ENCODE peak calls at places on chromosomes 1 and 21, in eight cellular contexts. One of them, this sample, is unnamed.

GRCh38 chr21:14550200-14550599 is 4.1 kb upstream of the SAMSN1 start:
- DNase-seq in PC-3: no peak
- DNase-seq in adrenal gland: no peak
- DNase-seq in colonic mucosa: no peak
- DNase-seq in fibroblast of lung: no peak
- DNase-seq in cardiac muscle cell: no peak
- DNase-seq in kidney: no peak
- DNase-seq in DND-41: peak
- DNase-seq in this sample: no peak

GRCh38 chr1:56200446-56200845 is 378.9 kb downstream of the PLPP3 start:
- DNase-seq in PC-3: peak
- DNase-seq in adrenal gland: no peak
- DNase-seq in colonic mucosa: no peak
- DNase-seq in fibroblast of lung: no peak
- DNase-seq in cardiac muscle cell: no peak
- DNase-seq in kidney: no peak
- DNase-seq in DND-41: no peak
- DNase-seq in this sample: no peak

GRCh38 chr1:201941420-201942128 is 4.8 kb downstream of the LMOD1 start:
- DNase-seq in PC-3: no peak
- DNase-seq in adrenal gland: no peak
- DNase-seq in colonic mucosa: no peak
- DNase-seq in fibroblast of lung: no peak
- DNase-seq in cardiac muscle cell: no peak
- DNase-seq in kidney: peak
- DNase-seq in DND-41: no peak
- DNase-seq in this sample: no peak

GRCh38 chr1:61133048-61134019 is 51.0 kb downstream of the NFIA start:
- DNase-seq in PC-3: peak
- DNase-seq in adrenal gland: no peak
- DNase-seq in colonic mucosa: no peak
- DNase-seq in fibroblast of lung: no peak
- DNase-seq in cardiac muscle cell: no peak
- DNase-seq in kidney: no peak
- DNase-seq in DND-41: no peak
- DNase-seq in this sample: no peak

GRCh38 chr1:18480315-18481189 is at the start of gene KLHDC7A:
- DNase-seq in PC-3: peak
- DNase-seq in adrenal gland: no peak
- DNase-seq in colonic mucosa: peak
- DNase-seq in fibroblast of lung: no peak
- DNase-seq in cardiac muscle cell: no peak
- DNase-seq in kidney: peak
- DNase-seq in DND-41: no peak
- DNase-seq in this sample: peak

GRCh38 chr1:207579436-207579799 is 65.5 kb upstream of the CR1L start:
- DNase-seq in PC-3: peak
- DNase-seq in adrenal gland: peak
- DNase-seq in colonic mucosa: peak
- DNase-seq in fibroblast of lung: peak
- DNase-seq in cardiac muscle cell: peak
- DNase-seq in kidney: no peak
- DNase-seq in DND-41: peak
- DNase-seq in this sample: peak

GRCh38 chr1:10694633-10695627 is 101.5 kb downstream of the CASZ1 start:
- DNase-seq in PC-3: peak
- DNase-seq in adrenal gland: peak
- DNase-seq in colonic mucosa: peak
- DNase-seq in fibroblast of lung: peak
- DNase-seq in cardiac muscle cell: peak
- DNase-seq in kidney: peak
- DNase-seq in DND-41: peak
- DNase-seq in this sample: peak

GRCh38 chr1:156582388-156583022 is 3.0 kb downstream of the TTC24 start:
- DNase-seq in PC-3: no peak
- DNase-seq in adrenal gland: no peak
- DNase-seq in colonic mucosa: no peak
- DNase-seq in fibroblast of lung: no peak
- DNase-seq in cardiac muscle cell: no peak
- DNase-seq in kidney: no peak
- DNase-seq in DND-41: peak
- DNase-seq in this sample: no peak

GRCh38 chr21:44527983-44528633 is 11.9 kb downstream of the KRTAP10-1 start:
- DNase-seq in PC-3: no peak
- DNase-seq in adrenal gland: no peak
- DNase-seq in colonic mucosa: no peak
- DNase-seq in fibroblast of lung: no peak
- DNase-seq in cardiac muscle cell: no peak
- DNase-seq in kidney: peak
- DNase-seq in DND-41: no peak
- DNase-seq in this sample: no peak

GRCh38 chr1:206898089-206898908 is 1.1 kb downstream of the IL24 start:
- DNase-seq in PC-3: peak
- DNase-seq in adrenal gland: no peak
- DNase-seq in colonic mucosa: no peak
- DNase-seq in fibroblast of lung: peak
- DNase-seq in cardiac muscle cell: peak
- DNase-seq in kidney: no peak
- DNase-seq in DND-41: no peak
- DNase-seq in this sample: no peak

GRCh38 chr1:91080650-91081049 is 58.8 kb upstream of the ZNF644 start:
- DNase-seq in PC-3: peak
- DNase-seq in adrenal gland: no peak
- DNase-seq in colonic mucosa: no peak
- DNase-seq in fibroblast of lung: no peak
- DNase-seq in cardiac muscle cell: no peak
- DNase-seq in kidney: no peak
- DNase-seq in DND-41: no peak
- DNase-seq in this sample: no peak

GRCh38 chr1:11888206-11888876 is 29.6 kb upstream of the NPPB start:
- DNase-seq in PC-3: no peak
- DNase-seq in adrenal gland: no peak
- DNase-seq in colonic mucosa: no peak
- DNase-seq in fibroblast of lung: no peak
- DNase-seq in cardiac muscle cell: no peak
- DNase-seq in kidney: no peak
- DNase-seq in DND-41: no peak
- DNase-seq in this sample: no peak

GRCh38 chr1:228037401-228038386 is 30.9 kb downstream of the WNT3A start:
- DNase-seq in PC-3: no peak
- DNase-seq in adrenal gland: no peak
- DNase-seq in colonic mucosa: no peak
- DNase-seq in fibroblast of lung: no peak
- DNase-seq in cardiac muscle cell: peak
- DNase-seq in kidney: peak
- DNase-seq in DND-41: no peak
- DNase-seq in this sample: peak

GRCh38 chr1:210239295-210240155 is 6.9 kb downstream of the SERTAD4 start:
- DNase-seq in PC-3: peak
- DNase-seq in adrenal gland: no peak
- DNase-seq in colonic mucosa: no peak
- DNase-seq in fibroblast of lung: peak
- DNase-seq in cardiac muscle cell: peak
- DNase-seq in kidney: no peak
- DNase-seq in DND-41: no peak
- DNase-seq in this sample: peak

GRCh38 chr1:201171063-201172036 is 17.1 kb upstream of the TMEM9 start:
- DNase-seq in PC-3: peak
- DNase-seq in adrenal gland: peak
- DNase-seq in colonic mucosa: peak
- DNase-seq in fibroblast of lung: peak
- DNase-seq in cardiac muscle cell: peak
- DNase-seq in kidney: no peak
- DNase-seq in DND-41: no peak
- DNase-seq in this sample: peak

GRCh38 chr21:44989538-44989888 is 49.7 kb downstream of the SLX9 start:
- DNase-seq in PC-3: no peak
- DNase-seq in adrenal gland: peak
- DNase-seq in colonic mucosa: no peak
- DNase-seq in fibroblast of lung: peak
- DNase-seq in cardiac muscle cell: peak
- DNase-seq in kidney: peak
- DNase-seq in DND-41: peak
- DNase-seq in this sample: no peak

GRCh38 chr21:33201945-33202344 is 27.8 kb upstream of the IFNAR2 start:
- DNase-seq in PC-3: no peak
- DNase-seq in adrenal gland: no peak
- DNase-seq in colonic mucosa: peak
- DNase-seq in fibroblast of lung: no peak
- DNase-seq in cardiac muscle cell: no peak
- DNase-seq in kidney: no peak
- DNase-seq in DND-41: no peak
- DNase-seq in this sample: no peak

GRCh38 chr21:33206771-33207290 is 22.9 kb upstream of the IFNAR2 start:
- DNase-seq in PC-3: no peak
- DNase-seq in adrenal gland: peak
- DNase-seq in colonic mucosa: no peak
- DNase-seq in fibroblast of lung: no peak
- DNase-seq in cardiac muscle cell: no peak
- DNase-seq in kidney: no peak
- DNase-seq in DND-41: no peak
- DNase-seq in this sample: no peak

GRCh38 chr21:33202464-33203363 is 27.0 kb upstream of the IFNAR2 start:
- DNase-seq in PC-3: no peak
- DNase-seq in adrenal gland: no peak
- DNase-seq in colonic mucosa: no peak
- DNase-seq in fibroblast of lung: no peak
- DNase-seq in cardiac muscle cell: no peak
- DNase-seq in kidney: no peak
- DNase-seq in DND-41: no peak
- DNase-seq in this sample: no peak

GRCh38 chr21:33205476-33205875 is 24.3 kb upstream of the IFNAR2 start:
- DNase-seq in PC-3: no peak
- DNase-seq in adrenal gland: no peak
- DNase-seq in colonic mucosa: no peak
- DNase-seq in fibroblast of lung: no peak
- DNase-seq in cardiac muscle cell: no peak
- DNase-seq in kidney: no peak
- DNase-seq in DND-41: peak
- DNase-seq in this sample: peak

GRCh38 chr21:33203371-33203724 is 26.4 kb upstream of the IFNAR2 start:
- DNase-seq in PC-3: no peak
- DNase-seq in adrenal gland: no peak
- DNase-seq in colonic mucosa: no peak
- DNase-seq in fibroblast of lung: no peak
- DNase-seq in cardiac muscle cell: no peak
- DNase-seq in kidney: no peak
- DNase-seq in DND-41: no peak
- DNase-seq in this sample: no peak
- H3K27ac ChIP-seq in PC-3: peak
- H3K27ac ChIP-seq in adrenal gland: no peak
- H3K27ac ChIP-seq in colonic mucosa: peak
- H3K27ac ChIP-seq in fibroblast of lung: no peak
- H3K27ac ChIP-seq in cardiac muscle cell: no peak
- H3K27ac ChIP-seq in kidney: peak
- H3K27ac ChIP-seq in DND-41: no peak
- H3K27ac ChIP-seq in this sample: peak

GRCh38 chr1:23601104-23601967 is 42.0 kb upstream of the ID3 start:
- DNase-seq in PC-3: no peak
- DNase-seq in adrenal gland: no peak
- DNase-seq in colonic mucosa: no peak
- DNase-seq in fibroblast of lung: no peak
- DNase-seq in cardiac muscle cell: no peak
- DNase-seq in kidney: no peak
- DNase-seq in DND-41: peak
- DNase-seq in this sample: no peak
- H3K4me3 ChIP-seq in PC-3: no peak
- H3K4me3 ChIP-seq in adrenal gland: no peak
- H3K4me3 ChIP-seq in colonic mucosa: no peak
- H3K4me3 ChIP-seq in fibroblast of lung: no peak
- H3K4me3 ChIP-seq in cardiac muscle cell: no peak
- H3K4me3 ChIP-seq in kidney: no peak
- H3K4me3 ChIP-seq in DND-41: no peak
- H3K4me3 ChIP-seq in this sample: no peak

GRCh38 chr21:35050348-35051286 is 1.5 kb upstream of the RUNX1 start:
- DNase-seq in PC-3: peak
- DNase-seq in adrenal gland: no peak
- DNase-seq in colonic mucosa: no peak
- DNase-seq in fibroblast of lung: no peak
- DNase-seq in cardiac muscle cell: no peak
- DNase-seq in kidney: no peak
- DNase-seq in DND-41: no peak
- DNase-seq in this sample: no peak

GRCh38 chr21:35048706-35049617 is at the start of gene RUNX1:
- DNase-seq in PC-3: peak
- DNase-seq in adrenal gland: peak
- DNase-seq in colonic mucosa: peak
- DNase-seq in fibroblast of lung: peak
- DNase-seq in cardiac muscle cell: peak
- DNase-seq in kidney: no peak
- DNase-seq in DND-41: peak
- DNase-seq in this sample: peak

GRCh38 chr21:35053356-35054096 is 4.4 kb upstream of the RUNX1 start:
- DNase-seq in PC-3: no peak
- DNase-seq in adrenal gland: no peak
- DNase-seq in colonic mucosa: no peak
- DNase-seq in fibroblast of lung: no peak
- DNase-seq in cardiac muscle cell: no peak
- DNase-seq in kidney: no peak
- DNase-seq in DND-41: no peak
- DNase-seq in this sample: no peak

GRCh38 chr21:35052786-35053185 is 3.7 kb upstream of the RUNX1 start:
- DNase-seq in PC-3: no peak
- DNase-seq in adrenal gland: no peak
- DNase-seq in colonic mucosa: no peak
- DNase-seq in fibroblast of lung: no peak
- DNase-seq in cardiac muscle cell: no peak
- DNase-seq in kidney: no peak
- DNase-seq in DND-41: no peak
- DNase-seq in this sample: no peak

GRCh38 chr21:35051287-35051818 is 2.3 kb upstream of the RUNX1 start:
- DNase-seq in PC-3: peak
- DNase-seq in adrenal gland: peak
- DNase-seq in colonic mucosa: peak
- DNase-seq in fibroblast of lung: peak
- DNase-seq in cardiac muscle cell: peak
- DNase-seq in kidney: peak
- DNase-seq in DND-41: peak
- DNase-seq in this sample: peak
- TF ChIP-seq CTCF in PC-3: peak
- TF ChIP-seq CTCF in adrenal gland: peak
- TF ChIP-seq CTCF in colonic mucosa: peak
- TF ChIP-seq CTCF in fibroblast of lung: peak
- TF ChIP-seq CTCF in cardiac muscle cell: peak
- TF ChIP-seq CTCF in kidney: peak
- TF ChIP-seq CTCF in DND-41: peak
- TF ChIP-seq CTCF in this sample: peak

DNA sequence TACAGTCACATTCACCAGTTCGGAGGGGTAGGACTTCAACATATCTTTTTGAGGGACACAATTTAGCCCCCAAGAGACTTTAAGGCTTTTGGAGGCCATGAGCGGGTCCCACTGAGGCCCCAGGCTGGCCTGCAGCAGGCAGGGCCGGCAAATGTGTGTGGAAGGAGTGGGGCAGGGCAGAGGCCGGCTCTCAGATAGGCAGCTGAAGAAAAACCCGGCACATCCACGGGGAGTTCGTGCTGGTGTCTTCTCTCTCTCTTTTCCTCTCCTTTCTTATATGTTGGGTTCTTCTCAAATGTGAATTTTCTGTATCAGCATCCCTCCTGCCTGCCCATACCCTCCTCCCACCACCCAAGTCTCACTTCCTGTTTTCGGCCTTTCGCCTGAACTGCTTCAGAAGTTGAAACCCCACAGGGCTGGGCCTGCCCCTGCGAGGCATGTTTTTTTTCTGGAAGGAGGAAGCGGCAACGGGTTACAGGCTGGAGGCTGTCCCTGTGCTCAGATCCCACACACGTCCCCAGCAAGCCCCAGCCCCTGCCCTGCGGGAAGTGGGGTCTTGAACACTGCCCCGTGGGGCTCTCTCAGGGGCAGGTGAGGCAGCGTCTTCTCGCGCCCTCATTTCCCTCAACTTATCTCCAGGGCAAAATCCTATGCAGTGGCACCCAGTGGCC is 9.8 kb upstream of the UMODL1 start:
- DNase-seq in PC-3: no peak
- DNase-seq in adrenal gland: peak
- DNase-seq in colonic mucosa: peak
- DNase-seq in fibroblast of lung: no peak
- DNase-seq in cardiac muscle cell: no peak
- DNase-seq in kidney: peak
- DNase-seq in DND-41: peak
- DNase-seq in this sample: no peak
- H3K27ac ChIP-seq in PC-3: no peak
- H3K27ac ChIP-seq in adrenal gland: no peak
- H3K27ac ChIP-seq in colonic mucosa: peak
- H3K27ac ChIP-seq in fibroblast of lung: no peak
- H3K27ac ChIP-seq in cardiac muscle cell: no peak
- H3K27ac ChIP-seq in kidney: no peak
- H3K27ac ChIP-seq in DND-41: peak
- H3K27ac ChIP-seq in this sample: no peak